ENCODE peak calls at places on chromosomes 1 and 21, in seven cellular contexts. D is SW 1271; W is NCI-H345; M is NCI-H2171; K is stimulated activated CD4-positive, alpha-beta T cell treated with anti-CD3 and anti-CD28 coated beads, Interleukin-15, amount 100 ng/mL, for 1 hour; U is iris pigment epithelial cell; G is gastrocnemius medialis. N is an unnamed sample.

GRCh38 chr1:84991097-84991890 is 5.6 kb downstream of the MCOLN2 start:
- DNase-seq in D (no peak), W (no peak), M (no peak), K (no peak), U (no peak), G (no peak), N (no peak)

GRCh38 chr1:242788771-242789170 is 264.3 kb upstream of the PLD5 start:
- DNase-seq in D (no peak), W (no peak), M (no peak), K (no peak), U (no peak), G (no peak), N (no peak)

GRCh38 chr1:30895942-30896660 is 12.5 kb downstream of the SDC3 start:
- DNase-seq in D (no peak), W (no peak), M (no peak), K (no peak), U (no peak), G (no peak), N (no peak)

GRCh38 chr1:183023601-183024351 is 556 bp downstream of the LAMC1 start:
- DNase-seq in D (no peak), W (peak), M (peak), K (peak), U (peak), G (peak), N (peak)

GRCh38 chr1:230215049-230215448 is 148.0 kb downstream of the GALNT2 start:
- DNase-seq in D (no peak), W (no peak), M (no peak), K (no peak), U (peak), G (peak), N (peak)

GRCh38 chr1:206442101-206442500 is 28.2 kb upstream of the IKBKE start:
- DNase-seq in D (no peak), W (no peak), M (no peak), K (no peak), U (peak), G (no peak), N (no peak)

GRCh38 chr1:150406483-150406882 is 42.5 kb downstream of the RPRD2 start:
- DNase-seq in D (no peak), W (no peak), M (no peak), K (no peak), U (peak), G (no peak), N (no peak)

GRCh38 chr1:116491985-116492811 is 78.6 kb downstream of the CD58 start:
- DNase-seq in D (no peak), W (no peak), M (no peak), K (no peak), U (no peak), G (no peak), N (no peak)

GRCh38 chr21:21712761-21713558 is 714.8 kb downstream of the NCAM2 start:
- DNase-seq in D (no peak), W (no peak), M (no peak), K (no peak), U (peak), G (no peak), N (no peak)

GRCh38 chr1:61808968-61809367 is 66.7 kb downstream of the PATJ start:
- DNase-seq in D (no peak), W (no peak), M (no peak), K (no peak), U (peak), G (no peak), N (no peak)

GRCh38 chr1:111045033-111045722 is 81.5 kb upstream of the LRIF1 start:
- DNase-seq in D (no peak), W (no peak), M (no peak), K (no peak), U (no peak), G (no peak), N (no peak)

GRCh38 chr1:184163674-184164470 is 112.3 kb downstream of the TSEN15 start:
- DNase-seq in D (no peak), W (no peak), M (no peak), K (no peak), U (peak), G (no peak), N (no peak)

GRCh38 chr1:1117469-1117831 is 1.6 kb upstream of the C1orf159 start:
- DNase-seq in D (no peak), W (no peak), M (no peak), K (no peak), U (no peak), G (no peak), N (no peak)

GRCh38 chr1:243264718-243265117 is 8.9 kb downstream of the SDCCAG8 start:
- DNase-seq in D (peak), W (no peak), M (no peak), K (no peak), U (peak), G (no peak), N (no peak)

GRCh38 chr1:6961289-6961688 is 176.0 kb downstream of the CAMTA1 start:
- DNase-seq in D (no peak), W (no peak), M (no peak), K (no peak), U (no peak), G (no peak), N (no peak)

N was measured in NCI-H1092 treated with DMSO at 0.1 percent for 48 hours.